ENCODE peak calls at places on chromosomes 6 and 20, in seven cellular contexts. V is NCI-H1417; D is stimulated activated CD8-positive, alpha-beta memory T cell treated with anti-CD3 and anti-CD28 coated beads, Interleukin-7, amount 100 ng/mL, for 24 hours; U is AG09319; B is right cardiac atrium; Z is Kasumi-1; K is HCEC 1CT. I is an unnamed sample.

GRCh38 chr20:33666293-33667244 is at the start of gene ACTL10:
- DNase-seq in D (peak), K (peak), B (peak), U (peak), V (peak), Z (peak), I (peak)

GRCh38 chr6:15063253-15063853 is 182.5 kb upstream of the JARID2 start:
- DNase-seq in K (peak), D (no peak), V (no peak), U (no peak), Z (peak), B (peak), I (no peak)

GRCh38 chr6:164207024-164207423 is 792.5 kb downstream of the QKI start:
- DNase-seq in U (no peak), V (no peak), Z (no peak), D (no peak), B (no peak), K (no peak), I (no peak)

GRCh38 chr6:53437557-53438202 is 88.9 kb upstream of the ELOVL5 start:
- DNase-seq in U (peak), Z (peak), K (peak), D (no peak), V (peak), B (no peak), I (peak)

GRCh38 chr20:63688234-63689045 is 8.0 kb upstream of the TNFRSF6B start:
- DNase-seq in U (no peak), B (peak), Z (no peak), K (no peak), V (no peak), D (no peak), I (no peak)

GRCh38 chr6:133546098-133546497 is 304.9 kb downstream of the EYA4 start:
- DNase-seq in U (no peak), Z (no peak), K (peak), D (no peak), V (no peak), B (no peak), I (no peak)

GRCh38 chr20:18176318-18176785 is 38.7 kb downstream of the KAT14 start:
- DNase-seq in B (no peak), Z (no peak), D (no peak), U (no peak), V (no peak), K (no peak), I (no peak)

GRCh38 chr6:166310634-166311033 is 2.4 kb upstream of the PRR18 start:
- DNase-seq in B (no peak), V (no peak), D (no peak), Z (no peak), K (no peak), U (no peak), I (no peak)

GRCh38 chr6:107976267-107976783 is 18.3 kb upstream of the SEC63 start:
- DNase-seq in U (no peak), V (no peak), Z (no peak), D (no peak), K (no peak), B (no peak), I (no peak)

GRCh38 chr6:68651018-68651985 is 16.2 kb downstream of the ADGRB3 start:
- DNase-seq in B (no peak), D (no peak), Z (no peak), K (peak), U (no peak), V (no peak), I (no peak)

GRCh38 chr6:71298459-71298858 is 9.8 kb downstream of the OGFRL1 start:
- DNase-seq in V (no peak), K (no peak), Z (no peak), U (no peak), D (no peak), B (no peak), I (no peak)

GRCh38 chr20:5928831-5929715 is 21.3 kb downstream of the TRMT6 start:
- DNase-seq in B (no peak), U (no peak), Z (no peak), K (peak), D (no peak), V (no peak), I (no peak)

GRCh38 chr6:16721977-16722376 is 39.3 kb downstream of the ATXN1 start:
- DNase-seq in K (no peak), Z (no peak), B (no peak), U (no peak), D (no peak), V (peak), I (no peak)

GRCh38 chr6:137332637-137333228 is 113.5 kb upstream of the IFNGR1 start:
- DNase-seq in V (no peak), D (no peak), U (peak), K (no peak), B (no peak), Z (no peak), I (no peak)

GRCh38 chr20:38485041-38485440 is 12.4 kb downstream of the RALGAPB start:
- DNase-seq in K (no peak), D (no peak), U (no peak), B (no peak), Z (no peak), V (no peak), I (no peak)

GRCh38 chr6:136317023-136317649 is 27.5 kb upstream of the BCLAF1 start:
- DNase-seq in K (peak), B (peak), D (peak), U (peak), V (peak), Z (peak), I (peak)

GRCh38 chr6:97401533-97401932 is 118.5 kb upstream of the MMS22L start:
- DNase-seq in D (no peak), K (peak), B (no peak), U (no peak), Z (no peak), V (no peak), I (peak)

GRCh38 chr20:2353231-2353630 is 27.5 kb upstream of the TGM6 start:
- DNase-seq in B (no peak), D (no peak), V (no peak), Z (peak), K (no peak), U (no peak), I (no peak)

GRCh38 chr6:10033223-10033829 is 381.5 kb downstream of the TFAP2A start:
- DNase-seq in D (no peak), V (peak), K (no peak), Z (no peak), B (no peak), U (peak), I (peak)

GRCh38 chr6:144294016-144294415 is 8.9 kb downstream of the UTRN start:
- DNase-seq in D (no peak), U (peak), K (peak), Z (no peak), B (no peak), V (no peak), I (no peak)

GRCh38 chr6:125751334-125751916 is 2.0 kb downstream of the HEY2 start:
- DNase-seq in B (no peak), D (no peak), Z (no peak), K (no peak), V (no peak), U (no peak), I (no peak)

GRCh38 chr6:143000771-143001170 is 55.8 kb upstream of the HIVEP2 start:
- DNase-seq in V (no peak), Z (no peak), K (no peak), D (no peak), B (no peak), U (no peak), I (no peak)

I was measured in DMS153.